ENCODE peak calls at places on chromosomes 1 and 21, in six cellular contexts. X is neural crest cell, Y is M059J, H is hypothalamus, N is NCI-H1092, F is NCI-H510A treated with DMSO at 0.1 percent for 48 hours. U is an unnamed sample.

GRCh38 chr1:1337793-1338147 is 6.7 kb downstream of the TAS1R3 start:
- DNase-seq in X (no peak), Y (no peak), H (no peak), N (no peak), F (no peak), U (peak)

GRCh38 chr1:157170677-157171515 is 32.7 kb upstream of the ETV3 start:
- DNase-seq in X (peak), Y (peak), H (no peak), N (peak), F (peak), U (peak)

GRCh38 chr1:78370356-78370755 is 120.4 kb upstream of the PTGFR start:
- DNase-seq in X (no peak), Y (peak), H (no peak), N (no peak), F (no peak), U (no peak)

GRCh38 chr1:183080406-183080805 is 57.2 kb downstream of the LAMC1 start:
- DNase-seq in X (no peak), Y (peak), H (no peak), N (no peak), F (no peak), U (no peak)

GRCh38 chr1:44777969-44778635 is 2.8 kb downstream of the RPS8 start:
- DNase-seq in X (no peak), Y (no peak), H (no peak), N (no peak), F (no peak), U (no peak)

GRCh38 chr1:116503535-116504307 is 67.1 kb downstream of the CD58 start:
- DNase-seq in X (no peak), Y (no peak), H (no peak), N (no peak), F (no peak), U (no peak)

GRCh38 chr1:158353333-158354038 is at the start of gene CD1E:
- DNase-seq in X (no peak), Y (no peak), H (no peak), N (no peak), F (no peak), U (no peak)

GRCh38 chr1:68301538-68301937 is 69.2 kb upstream of the WLS start:
- DNase-seq in X (no peak), Y (peak), H (no peak), N (no peak), F (no peak), U (no peak)

GRCh38 chr1:175150596-175151319 is 41.8 kb downstream of the KIAA0040 start:
- DNase-seq in X (no peak), Y (peak), H (no peak), N (no peak), F (no peak), U (no peak)

GRCh38 chr1:56081151-56081550 is 498.2 kb downstream of the PLPP3 start:
- DNase-seq in X (no peak), Y (peak), H (no peak), N (no peak), F (no peak), U (no peak)

GRCh38 chr1:153626929-153627796 is at the start of gene S100A13:
- DNase-seq in X (peak), Y (peak), H (no peak), N (peak), F (peak), U (peak)

GRCh38 chr1:6385673-6386191 is 7.8 kb downstream of the ACOT7 start:
- DNase-seq in X (peak), Y (peak), H (peak), N (peak), F (peak), U (peak)

GRCh38 chr1:89524369-89525168 is at the start of gene LRRC8B:
- DNase-seq in X (peak), Y (peak), H (peak), N (peak), F (peak), U (peak)

GRCh38 chr1:50279622-50280320 is 143.5 kb downstream of the DMRTA2 start:
- DNase-seq in X (no peak), Y (peak), H (no peak), N (no peak), F (no peak), U (no peak)

GRCh38 chr1:48077860-48078259 is 80.7 kb upstream of the TRABD2B start:
- DNase-seq in X (no peak), Y (no peak), H (no peak), N (no peak), F (no peak), U (peak)

GRCh38 chr1:221994939-221995338 is 253.1 kb upstream of the DUSP10 start:
- DNase-seq in X (no peak), Y (no peak), H (no peak), N (no peak), F (no peak), U (no peak)

GRCh38 chr1:213070399-213070798 is 19.4 kb downstream of the RPS6KC1 start:
- DNase-seq in X (no peak), Y (peak), H (no peak), N (no peak), F (no peak), U (no peak)

GRCh38 chr1:6803357-6803756 is 18.1 kb downstream of the CAMTA1 start:
- DNase-seq in X (no peak), Y (peak), H (no peak), N (no peak), F (no peak), U (no peak)

GRCh38 chr21:37636152-37636860 is 269.7 kb downstream of the DYRK1A start:
- DNase-seq in X (no peak), Y (peak), H (no peak), N (no peak), F (no peak), U (no peak)

GRCh38 chr1:164589961-164590507 is 31.1 kb downstream of the PBX1 start:
- DNase-seq in X (no peak), Y (no peak), H (no peak), N (no peak), F (no peak), U (no peak)

GRCh38 chr1:200958597-200958996 is 63.9 kb downstream of the INAVA start:
- DNase-seq in X (no peak), Y (no peak), H (no peak), N (no peak), F (no peak), U (no peak)

GRCh38 chr1:192474080-192474683 is 101.4 kb upstream of the RGS1 start:
- DNase-seq in X (peak), Y (peak), H (no peak), N (peak), F (peak), U (no peak)

GRCh38 chr1:208028526-208028925 is 117.6 kb upstream of the CD34 start:
- DNase-seq in X (no peak), Y (no peak), H (no peak), N (no peak), F (no peak), U (no peak)

GRCh38 chr1:80640978-80641377 is 1159.8 kb upstream of the ADGRL2 start:
- DNase-seq in X (no peak), Y (no peak), H (no peak), N (no peak), F (no peak), U (no peak)

GRCh38 chr1:209456878-209457277 is 126.6 kb upstream of the CAMK1G start:
- DNase-seq in X (no peak), Y (peak), H (no peak), N (no peak), F (peak), U (no peak)

GRCh38 chr1:54218883-54219687 is 19.1 kb downstream of the MRPL37 start:
- DNase-seq in X (no peak), Y (no peak), H (no peak), N (no peak), F (no peak), U (peak)

GRCh38 chr1:182786223-182787001 is 3.2 kb upstream of the NPL start:
- DNase-seq in X (peak), Y (peak), H (no peak), N (peak), F (peak), U (peak)

GRCh38 chr1:23951646-23952095 is 8.0 kb upstream of the PNRC2 start:
- DNase-seq in X (no peak), Y (peak), H (no peak), N (no peak), F (no peak), U (no peak)

GRCh38 chr1:225467193-225468020 is 39.6 kb upstream of the LBR start:
- DNase-seq in X (no peak), Y (no peak), H (no peak), N (no peak), F (no peak), U (peak)

GRCh38 chr1:23470282-23471070 is 13.5 kb downstream of the ASAP3 start:
- DNase-seq in X (no peak), Y (peak), H (no peak), N (no peak), F (no peak), U (no peak)

GRCh38 chr1:48344373-48344772 is 121.9 kb downstream of the SLC5A9 start:
- DNase-seq in X (no peak), Y (no peak), H (no peak), N (no peak), F (no peak), U (no peak)

GRCh38 chr1:61446531-61446991 is 278.4 kb downstream of the TM2D1 start:
- DNase-seq in X (no peak), Y (no peak), H (no peak), N (no peak), F (no peak), U (peak)

GRCh38 chr1:212622467-212622866 is 13.9 kb downstream of the ATF3 start:
- DNase-seq in X (no peak), Y (peak), H (no peak), N (no peak), F (no peak), U (no peak)

GRCh38 chr1:84434081-84434755 is 35.9 kb downstream of the DNASE2B start:
- DNase-seq in X (no peak), Y (no peak), H (no peak), N (no peak), F (no peak), U (no peak)

GRCh38 chr1:148263128-148263905 is 111.2 kb upstream of the NBPF11 start:
- DNase-seq in X (peak), Y (peak), H (peak), N (no peak), F (peak), U (peak)

GRCh38 chr1:151985768-151986167 is 7.9 kb downstream of the S100A10 start:
- DNase-seq in X (no peak), Y (no peak), H (no peak), N (no peak), F (no peak), U (no peak)

U was measured in left colon.